ENCODE peak calls at places on chromosomes 13 and 19, in eight cellular contexts. One of them, this sample, is unnamed.

GRCh38 chr13:76250211-76250610 is 614.1 kb downstream of the LMO7 start:
- DNase-seq in endodermal cell: no peak
- DNase-seq in ovary: no peak
- DNase-seq in mucosa of descending colon: no peak
- DNase-seq in body of pancreas: no peak
- DNase-seq in breast epithelium: no peak
- DNase-seq in tibial nerve: no peak
- DNase-seq in cardiac muscle cell: no peak
- DNase-seq in this sample: no peak

GRCh38 chr19:52336117-52336811 is at the start of gene ZNF610:
- DNase-seq in tibial nerve: peak; percentile 76
- DNase-seq in body of pancreas: peak; percentile 89
- DNase-seq in breast epithelium: peak; percentile 80
- DNase-seq in ovary: peak; percentile 96
- DNase-seq in cardiac muscle cell: peak; percentile 90
- DNase-seq in endodermal cell: peak; percentile 93
- DNase-seq in mucosa of descending colon: peak; percentile 89
- DNase-seq in this sample: peak; percentile 92

GRCh38 chr13:33678906-33679657 is 138.9 kb upstream of the RFC3 start:
- DNase-seq in mucosa of descending colon: peak; percentile 70
- DNase-seq in breast epithelium: peak; percentile 45
- DNase-seq in endodermal cell: no peak
- DNase-seq in tibial nerve: peak; percentile 25
- DNase-seq in ovary: peak; percentile 60
- DNase-seq in body of pancreas: peak; percentile 82
- DNase-seq in cardiac muscle cell: no peak
- DNase-seq in this sample: peak; percentile 75

GRCh38 chr13:43751624-43752023 is 35.1 kb downstream of the ENOX1 start:
- DNase-seq in cardiac muscle cell: no peak
- DNase-seq in endodermal cell: no peak
- DNase-seq in mucosa of descending colon: no peak
- DNase-seq in body of pancreas: no peak
- DNase-seq in ovary: no peak
- DNase-seq in tibial nerve: no peak
- DNase-seq in breast epithelium: no peak
- DNase-seq in this sample: no peak

GRCh38 chr13:24115671-24116070 is 44.8 kb upstream of the SPATA13 start:
- DNase-seq in endodermal cell: no peak
- DNase-seq in ovary: no peak
- DNase-seq in cardiac muscle cell: no peak
- DNase-seq in body of pancreas: no peak
- DNase-seq in mucosa of descending colon: no peak
- DNase-seq in breast epithelium: no peak
- DNase-seq in tibial nerve: no peak
- DNase-seq in this sample: no peak

GRCh38 chr13:27011661-27012060 is 159.9 kb downstream of the USP12 start:
- DNase-seq in cardiac muscle cell: no peak
- DNase-seq in body of pancreas: no peak
- DNase-seq in breast epithelium: no peak
- DNase-seq in ovary: no peak
- DNase-seq in mucosa of descending colon: no peak
- DNase-seq in endodermal cell: peak; percentile 34
- DNase-seq in tibial nerve: no peak
- DNase-seq in this sample: no peak

GRCh38 chr13:76711515-76712182 is 174.6 kb downstream of the KCTD12 start:
- DNase-seq in mucosa of descending colon: no peak
- DNase-seq in breast epithelium: peak; percentile 39
- DNase-seq in endodermal cell: no peak
- DNase-seq in tibial nerve: no peak
- DNase-seq in cardiac muscle cell: no peak
- DNase-seq in ovary: peak; percentile 26
- DNase-seq in body of pancreas: peak; percentile 44
- DNase-seq in this sample: no peak

GRCh38 chr13:72884111-72884510 is 102.2 kb downstream of the PIBF1 start:
- DNase-seq in endodermal cell: no peak
- DNase-seq in body of pancreas: no peak
- DNase-seq in cardiac muscle cell: no peak
- DNase-seq in breast epithelium: no peak
- DNase-seq in tibial nerve: no peak
- DNase-seq in ovary: no peak
- DNase-seq in mucosa of descending colon: no peak
- DNase-seq in this sample: no peak

GRCh38 chr13:110924639-110924934 is 9.7 kb upstream of the ANKRD10 start:
- DNase-seq in endodermal cell: no peak
- DNase-seq in breast epithelium: no peak
- DNase-seq in body of pancreas: no peak
- DNase-seq in cardiac muscle cell: no peak
- DNase-seq in tibial nerve: no peak
- DNase-seq in mucosa of descending colon: no peak
- DNase-seq in ovary: no peak
- DNase-seq in this sample: no peak

GRCh38 chr13:103236213-103236612 is 170.0 kb upstream of the SLC10A2 start:
- DNase-seq in breast epithelium: no peak
- DNase-seq in endodermal cell: no peak
- DNase-seq in mucosa of descending colon: no peak
- DNase-seq in tibial nerve: no peak
- DNase-seq in ovary: no peak
- DNase-seq in body of pancreas: no peak
- DNase-seq in cardiac muscle cell: no peak
- DNase-seq in this sample: no peak

GRCh38 chr13:98998831-98999634 is 21.2 kb upstream of the DOCK9 start:
- DNase-seq in endodermal cell: peak; percentile 21
- DNase-seq in ovary: no peak
- DNase-seq in cardiac muscle cell: no peak
- DNase-seq in tibial nerve: no peak
- DNase-seq in body of pancreas: no peak
- DNase-seq in breast epithelium: no peak
- DNase-seq in mucosa of descending colon: no peak
- DNase-seq in this sample: no peak

GRCh38 chr13:94886191-94886590 is 173.8 kb upstream of the SOX21 start:
- DNase-seq in breast epithelium: no peak
- DNase-seq in ovary: no peak
- DNase-seq in cardiac muscle cell: no peak
- DNase-seq in tibial nerve: no peak
- DNase-seq in body of pancreas: no peak
- DNase-seq in endodermal cell: no peak
- DNase-seq in mucosa of descending colon: no peak
- DNase-seq in this sample: no peak

GRCh38 chr13:48155850-48156249 is 60.9 kb upstream of the MED4 start:
- DNase-seq in ovary: no peak
- DNase-seq in tibial nerve: no peak
- DNase-seq in endodermal cell: no peak
- DNase-seq in mucosa of descending colon: no peak
- DNase-seq in cardiac muscle cell: no peak
- DNase-seq in body of pancreas: no peak
- DNase-seq in breast epithelium: no peak
- DNase-seq in this sample: no peak

GRCh38 chr13:33353210-33353609 is 67.7 kb upstream of the STARD13 start:
- DNase-seq in endodermal cell: no peak
- DNase-seq in breast epithelium: peak; percentile 48
- DNase-seq in cardiac muscle cell: no peak
- DNase-seq in mucosa of descending colon: peak; percentile 58
- DNase-seq in tibial nerve: peak; percentile 32
- DNase-seq in body of pancreas: peak; percentile 76
- DNase-seq in ovary: no peak
- DNase-seq in this sample: peak; percentile 49

GRCh38 chr19:13104848-13105646 is 2.4 kb upstream of the LYL1 start:
- DNase-seq in cardiac muscle cell: no peak
- DNase-seq in breast epithelium: no peak
- DNase-seq in tibial nerve: no peak
- DNase-seq in body of pancreas: no peak
- DNase-seq in mucosa of descending colon: peak; percentile 75
- DNase-seq in endodermal cell: no peak
- DNase-seq in ovary: peak; percentile 36
- DNase-seq in this sample: no peak

GRCh38 chr13:112060899-112061366 is 6.0 kb upstream of the SOX1 start:
- DNase-seq in body of pancreas: no peak
- DNase-seq in tibial nerve: no peak
- DNase-seq in ovary: no peak
- DNase-seq in cardiac muscle cell: no peak
- DNase-seq in mucosa of descending colon: no peak
- DNase-seq in endodermal cell: peak; percentile 79
- DNase-seq in breast epithelium: no peak
- DNase-seq in this sample: no peak

GRCh38 chr13:112059457-112060317 is 7.3 kb upstream of the SOX1 start:
- DNase-seq in endodermal cell: no peak
- DNase-seq in breast epithelium: no peak
- DNase-seq in body of pancreas: no peak
- DNase-seq in tibial nerve: no peak
- DNase-seq in mucosa of descending colon: no peak
- DNase-seq in ovary: no peak
- DNase-seq in cardiac muscle cell: no peak
- DNase-seq in this sample: no peak

GRCh38 chr13:112061367-112062046 is 5.4 kb upstream of the SOX1 start:
- DNase-seq in ovary: no peak
- DNase-seq in body of pancreas: no peak
- DNase-seq in endodermal cell: peak; percentile 62
- DNase-seq in tibial nerve: no peak
- DNase-seq in mucosa of descending colon: no peak
- DNase-seq in breast epithelium: no peak
- DNase-seq in cardiac muscle cell: no peak
- DNase-seq in this sample: no peak

GRCh38 chr13:112058941-112059340 is 8.0 kb upstream of the SOX1 start:
- DNase-seq in tibial nerve: no peak
- DNase-seq in breast epithelium: no peak
- DNase-seq in mucosa of descending colon: no peak
- DNase-seq in body of pancreas: no peak
- DNase-seq in ovary: no peak
- DNase-seq in endodermal cell: no peak
- DNase-seq in cardiac muscle cell: no peak
- DNase-seq in this sample: no peak

GRCh38 chr13:112060431-112060830 is 6.5 kb upstream of the SOX1 start:
- DNase-seq in tibial nerve: no peak
- DNase-seq in body of pancreas: no peak
- DNase-seq in mucosa of descending colon: no peak
- DNase-seq in cardiac muscle cell: no peak
- DNase-seq in breast epithelium: no peak
- DNase-seq in endodermal cell: no peak
- DNase-seq in ovary: no peak
- DNase-seq in this sample: no peak
- H3K4me1 ChIP-seq in tibial nerve: peaks cover 10% of the 10 kb centered on the region
- H3K4me1 ChIP-seq in body of pancreas: peaks cover 18% of the 10 kb centered on the region
- H3K4me1 ChIP-seq in mucosa of descending colon: no peaks in the 10 kb centered on the region
- H3K4me1 ChIP-seq in cardiac muscle cell: no peaks in the 10 kb centered on the region
- H3K4me1 ChIP-seq in breast epithelium: no peaks in the 10 kb centered on the region
- H3K4me1 ChIP-seq in endodermal cell: no peaks in the 10 kb centered on the region
- H3K4me1 ChIP-seq in ovary: no peaks in the 10 kb centered on the region
- H3K4me1 ChIP-seq in this sample: peaks cover 22% of the 10 kb centered on the region

GRCh38 chr19:29804493-29804892 is 7.3 kb upstream of the CCNE1 start:
- DNase-seq in breast epithelium: no peak
- DNase-seq in tibial nerve: no peak
- DNase-seq in endodermal cell: no peak
- DNase-seq in mucosa of descending colon: no peak
- DNase-seq in body of pancreas: no peak
- DNase-seq in cardiac muscle cell: no peak
- DNase-seq in ovary: no peak
- DNase-seq in this sample: no peak
- H3K4me3 ChIP-seq in breast epithelium: no peak overlapping the region
- H3K4me3 ChIP-seq in tibial nerve: no peak overlapping the region
- H3K4me3 ChIP-seq in endodermal cell: no peak overlapping the region
- H3K4me3 ChIP-seq in mucosa of descending colon: no peak overlapping the region
- H3K4me3 ChIP-seq in body of pancreas: no peak overlapping the region
- H3K4me3 ChIP-seq in cardiac muscle cell: no peak overlapping the region
- H3K4me3 ChIP-seq in ovary: no peak overlapping the region
- H3K4me3 ChIP-seq in this sample: no peak overlapping the region

GRCh38 chr19:6066661-6067646 is 43.3 kb downstream of the RFX2 start:
- DNase-seq in endodermal cell: peak; percentile 92
- DNase-seq in cardiac muscle cell: peak; percentile 73
- DNase-seq in breast epithelium: peak; percentile 93
- DNase-seq in mucosa of descending colon: peak; percentile 90
- DNase-seq in body of pancreas: peak; percentile 99
- DNase-seq in tibial nerve: peak; percentile 85
- DNase-seq in ovary: peak; percentile 86
- DNase-seq in this sample: peak; percentile 97
- H3K4me1 ChIP-seq in endodermal cell: peaks cover 6% of the 10 kb centered on the region
- H3K4me1 ChIP-seq in cardiac muscle cell: no peaks in the 10 kb centered on the region
- H3K4me1 ChIP-seq in breast epithelium: peaks cover 3% of the 10 kb centered on the region
- H3K4me1 ChIP-seq in mucosa of descending colon: peaks cover 37% of the 10 kb centered on the region
- H3K4me1 ChIP-seq in body of pancreas: peaks cover 36% of the 10 kb centered on the region
- H3K4me1 ChIP-seq in tibial nerve: peaks cover 25% of the 10 kb centered on the region
- H3K4me1 ChIP-seq in ovary: peaks cover 18% of the 10 kb centered on the region
- H3K4me1 ChIP-seq in this sample: peaks cover 53% of the 10 kb centered on the region

GRCh38 chr19:4027146-4027545 is 19.6 kb downstream of the PIAS4 start:
- DNase-seq in cardiac muscle cell: no peak
- DNase-seq in breast epithelium: no peak
- DNase-seq in tibial nerve: no peak
- DNase-seq in body of pancreas: no peak
- DNase-seq in mucosa of descending colon: no peak
- DNase-seq in endodermal cell: no peak
- DNase-seq in ovary: no peak
- DNase-seq in this sample: no peak

GRCh38 chr19:4029247-4029614 is 21.7 kb downstream of the PIAS4 start:
- DNase-seq in ovary: no peak
- DNase-seq in endodermal cell: no peak
- DNase-seq in tibial nerve: no peak
- DNase-seq in breast epithelium: no peak
- DNase-seq in mucosa of descending colon: no peak
- DNase-seq in body of pancreas: no peak
- DNase-seq in cardiac muscle cell: no peak
- DNase-seq in this sample: no peak

GRCh38 chr19:4030552-4030951 is 23.0 kb downstream of the PIAS4 start:
- DNase-seq in tibial nerve: no peak
- DNase-seq in cardiac muscle cell: no peak
- DNase-seq in endodermal cell: no peak
- DNase-seq in mucosa of descending colon: no peak
- DNase-seq in body of pancreas: no peak
- DNase-seq in ovary: no peak
- DNase-seq in breast epithelium: no peak
- DNase-seq in this sample: no peak

GRCh38 chr19:4030981-4031380 is 23.4 kb downstream of the PIAS4 start:
- DNase-seq in cardiac muscle cell: no peak
- DNase-seq in breast epithelium: no peak
- DNase-seq in body of pancreas: no peak
- DNase-seq in ovary: no peak
- DNase-seq in endodermal cell: no peak
- DNase-seq in tibial nerve: no peak
- DNase-seq in mucosa of descending colon: no peak
- DNase-seq in this sample: no peak

DNA sequence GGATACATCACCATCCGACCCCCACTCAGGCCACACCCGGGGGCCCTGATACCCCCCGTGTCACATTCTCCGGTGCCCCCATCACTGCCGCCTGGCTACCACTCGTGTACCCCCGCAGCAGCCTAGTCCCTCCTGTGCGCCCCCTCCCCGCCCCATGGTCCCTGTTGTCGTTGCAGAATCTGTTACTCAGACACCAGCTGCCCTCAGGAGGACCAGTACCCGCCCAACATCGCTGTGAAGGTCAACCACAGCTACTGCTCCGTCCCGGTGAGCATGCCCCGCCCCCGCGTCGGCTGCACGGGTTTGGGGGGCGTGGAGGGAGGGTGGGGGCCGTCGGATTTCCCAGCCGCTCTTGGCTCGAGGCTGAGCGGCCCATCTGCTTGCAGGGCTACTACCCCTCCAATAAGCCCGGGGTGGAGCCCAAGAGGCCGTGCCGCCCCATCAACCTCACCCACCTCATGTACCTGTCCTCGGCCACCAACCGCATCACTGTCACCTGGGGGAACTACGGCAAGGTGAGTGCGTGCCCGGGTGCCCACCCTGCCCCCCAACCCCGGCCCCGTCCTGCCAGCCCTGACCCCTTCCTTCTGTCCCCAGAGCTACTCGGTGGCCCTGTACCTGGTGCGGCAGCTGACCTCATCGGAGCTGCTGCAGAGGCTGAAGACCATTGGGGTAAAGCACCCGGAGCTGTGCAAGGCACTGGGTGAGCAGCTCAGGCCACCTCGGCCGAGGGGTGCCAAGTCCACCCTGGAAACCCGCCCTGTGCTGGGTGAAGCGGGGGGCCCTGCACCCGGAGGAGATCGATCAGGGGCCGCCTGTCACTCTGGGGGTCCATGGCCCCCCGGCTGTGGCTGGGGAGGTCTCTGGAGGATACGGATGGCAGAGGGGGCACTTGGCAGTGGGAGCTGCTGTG is 21.1 kb downstream of the PIAS4 start:
- DNase-seq in body of pancreas: no peak
- DNase-seq in endodermal cell: no peak
- DNase-seq in mucosa of descending colon: peak; percentile 48
- DNase-seq in ovary: no peak
- DNase-seq in tibial nerve: no peak
- DNase-seq in cardiac muscle cell: no peak
- DNase-seq in breast epithelium: no peak
- DNase-seq in this sample: no peak
- H3K4me3 ChIP-seq in body of pancreas: no peak overlapping the region
- H3K4me3 ChIP-seq in endodermal cell: no peak overlapping the region
- H3K4me3 ChIP-seq in mucosa of descending colon: no peak overlapping the region
- H3K4me3 ChIP-seq in ovary: no peak overlapping the region
- H3K4me3 ChIP-seq in tibial nerve: no peak overlapping the region
- H3K4me3 ChIP-seq in cardiac muscle cell: no peak overlapping the region
- H3K4me3 ChIP-seq in breast epithelium: no peak overlapping the region
- H3K4me3 ChIP-seq in this sample: no peak overlapping the region